ENCODE peak calls at places on chromosomes 5 and 9, in nine cellular contexts. P is activated CD4-positive, alpha-beta T cell treated with anti-CD3 and anti-CD28 coated beads, Interleukin-2, amount 50 U/mL, for 48 hours; Z is sigmoid colon; S is AG04450; J is fibroblast of the conjunctiva; L is head of caudate nucleus; I is left ventricle myocardium inferior; A is posterior vena cava; R is choroid plexus epithelial cell. M is an unnamed sample.

GRCh38 chr5:126003309-126003708 is 419.9 kb upstream of the GRAMD2B start:
- DNase-seq in P (no peak), Z (no peak), S (peak), J (peak), L (no peak), I (peak), A (peak), R (peak), M (peak)

GRCh38 chr5:42655982-42656660 is 100.5 kb upstream of the CCDC152 start:
- DNase-seq in P (no peak), Z (no peak), S (no peak), J (no peak), L (no peak), I (no peak), A (no peak), R (peak), M (no peak)

GRCh38 chr9:5449521-5450359 is 602 bp upstream of the CD274 start:
- DNase-seq in P (no peak), Z (no peak), S (no peak), J (no peak), L (no peak), I (no peak), A (no peak), R (no peak), M (no peak)

GRCh38 chr9:97806721-97807120 is 46.3 kb upstream of the FOXE1 start:
- DNase-seq in P (no peak), Z (no peak), S (no peak), J (no peak), L (no peak), I (no peak), A (no peak), R (no peak), M (no peak)

GRCh38 chr5:122091942-122092600 is 14.0 kb upstream of the LOX start:
- DNase-seq in P (no peak), Z (no peak), S (no peak), J (no peak), L (no peak), I (no peak), A (no peak), R (peak), M (peak)

GRCh38 chr9:14769235-14769580 is 46.7 kb upstream of the CER1 start:
- DNase-seq in P (no peak), Z (no peak), S (no peak), J (peak), L (no peak), I (no peak), A (no peak), R (peak), M (no peak)

GRCh38 chr5:119070828-119071572 is at the start of gene DMXL1:
- DNase-seq in P (peak), Z (peak), S (peak), J (peak), L (peak), I (peak), A (peak), R (peak), M (peak)

GRCh38 chr9:71819115-71819739 is 50.9 kb upstream of the CEMIP2 start:
- DNase-seq in P (peak), Z (no peak), S (no peak), J (peak), L (peak), I (no peak), A (no peak), R (peak), M (peak)

GRCh38 chr5:65391591-65391990 is 90.1 kb downstream of the ADAMTS6 start:
- DNase-seq in P (no peak), Z (no peak), S (no peak), J (no peak), L (no peak), I (no peak), A (no peak), R (peak), M (peak)

GRCh38 chr5:117209479-117209878 is 634.9 kb upstream of the SEMA6A start:
- DNase-seq in P (no peak), Z (no peak), S (no peak), J (no peak), L (no peak), I (no peak), A (no peak), R (no peak), M (no peak)

GRCh38 chr5:54883374-54884194 is 101.8 kb downstream of the ESM1 start:
- DNase-seq in P (no peak), Z (peak), S (no peak), J (no peak), L (no peak), I (peak), A (peak), R (peak), M (no peak)

GRCh38 chr5:130526708-130527107 is 622.4 kb downstream of the CHSY3 start:
- DNase-seq in P (no peak), Z (no peak), S (no peak), J (no peak), L (no peak), I (no peak), A (no peak), R (peak), M (no peak)

GRCh38 chr5:154829181-154829588 is 21.2 kb downstream of the FAXDC2 start:
- DNase-seq in P (no peak), Z (peak), S (no peak), J (no peak), L (no peak), I (no peak), A (no peak), R (no peak), M (no peak)

GRCh38 chr5:146291421-146292074 is 47.1 kb upstream of the POU4F3 start:
- DNase-seq in P (no peak), Z (no peak), S (no peak), J (peak), L (no peak), I (no peak), A (no peak), R (peak), M (peak)

GRCh38 chr9:93899609-93900435 is 55.3 kb downstream of the BARX1 start:
- DNase-seq in P (no peak), Z (peak), S (no peak), J (no peak), L (peak), I (peak), A (peak), R (no peak), M (no peak)

GRCh38 chr5:93431255-93431654 is 149.8 kb downstream of the NR2F1-AS1 start:
- DNase-seq in P (no peak), Z (no peak), S (no peak), J (no peak), L (no peak), I (no peak), A (no peak), R (no peak), M (no peak)

GRCh38 chr5:116577064-116577788 is 2.6 kb upstream of the SEMA6A start:
- DNase-seq in P (peak), Z (no peak), S (no peak), J (no peak), L (no peak), I (no peak), A (no peak), R (no peak), M (no peak)

GRCh38 chr5:168239325-168239724 is 52.1 kb upstream of the WWC1 start:
- DNase-seq in P (no peak), Z (no peak), S (no peak), J (no peak), L (no peak), I (no peak), A (no peak), R (no peak), M (no peak)

GRCh38 chr5:173582198-173583092 is 34.0 kb downstream of the BOD1 start:
- DNase-seq in P (no peak), Z (no peak), S (no peak), J (no peak), L (no peak), I (no peak), A (no peak), R (no peak), M (no peak)

GRCh38 chr5:60727032-60727431 is 27.1 kb upstream of the DEPDC1B start:
- DNase-seq in P (no peak), Z (no peak), S (no peak), J (no peak), L (no peak), I (no peak), A (no peak), R (peak), M (no peak)

GRCh38 chr9:126299706-126300276 is 26.8 kb upstream of the MVB12B start:
- DNase-seq in P (no peak), Z (no peak), S (no peak), J (no peak), L (no peak), I (no peak), A (no peak), R (peak), M (no peak)

GRCh38 chr5:154179846-154180710 is 10.5 kb upstream of the GALNT10 start:
- DNase-seq in P (peak), Z (peak), S (peak), J (peak), L (peak), I (no peak), A (no peak), R (peak), M (no peak)

GRCh38 chr9:111949919-111950318 is 53.3 kb downstream of the UGCG start:
- DNase-seq in P (no peak), Z (no peak), S (no peak), J (no peak), L (no peak), I (no peak), A (no peak), R (no peak), M (peak)

GRCh38 chr5:58015175-58015574 is 444.7 kb downstream of the PLK2 start:
- DNase-seq in P (no peak), Z (no peak), S (no peak), J (no peak), L (no peak), I (no peak), A (no peak), R (no peak), M (no peak)

GRCh38 chr5:133882801-133883200 is 85.6 kb downstream of the C5orf15 start:
- DNase-seq in P (no peak), Z (peak), S (no peak), J (no peak), L (no peak), I (no peak), A (peak), R (no peak), M (no peak)

GRCh38 chr5:3122985-3123762 is 371.7 kb upstream of the IRX2 start:
- DNase-seq in P (no peak), Z (no peak), S (no peak), J (no peak), L (no peak), I (no peak), A (no peak), R (no peak), M (no peak)